ENCODE peak calls at places on chromosomes 5 and 9, in four cellular contexts. One of them, this sample, is unnamed.

GRCh38 chr5:4737868-4738267 is 402.3 kb upstream of the ADAMTS16 start:
- DNase-seq in progenitor cell of endocrine pancreas: no peak
- DNase-seq in T follicular helper cell: no peak
- DNase-seq in GM13977: no peak
- DNase-seq in this sample: no peak

GRCh38 chr5:176360894-176361436 is 599 bp downstream of the KIAA1191 start:
- DNase-seq in progenitor cell of endocrine pancreas: peak
- DNase-seq in T follicular helper cell: no peak
- DNase-seq in GM13977: no peak
- DNase-seq in this sample: no peak

GRCh38 chr5:53946405-53947100 is 363.8 kb downstream of the ARL15 start:
- DNase-seq in progenitor cell of endocrine pancreas: no peak
- DNase-seq in T follicular helper cell: no peak
- DNase-seq in GM13977: no peak
- DNase-seq in this sample: no peak

GRCh38 chr9:131457746-131458145 is 45.0 kb upstream of the POMT1 start:
- DNase-seq in progenitor cell of endocrine pancreas: no peak
- DNase-seq in T follicular helper cell: no peak
- DNase-seq in GM13977: no peak
- DNase-seq in this sample: no peak

GRCh38 chr5:107783551-107783950 is 112.8 kb upstream of the EFNA5 start:
- DNase-seq in progenitor cell of endocrine pancreas: no peak
- DNase-seq in T follicular helper cell: no peak
- DNase-seq in GM13977: no peak
- DNase-seq in this sample: no peak

GRCh38 chr5:142817961-142818431 is 47.8 kb downstream of the ARHGAP26 start:
- DNase-seq in progenitor cell of endocrine pancreas: no peak
- DNase-seq in T follicular helper cell: no peak
- DNase-seq in GM13977: no peak
- DNase-seq in this sample: no peak

GRCh38 chr9:35910613-35911488 is 1.6 kb downstream of the SPAAR start:
- DNase-seq in progenitor cell of endocrine pancreas: no peak
- DNase-seq in T follicular helper cell: peak
- DNase-seq in GM13977: peak
- DNase-seq in this sample: no peak

GRCh38 chr5:124621279-124621678 is 125.2 kb downstream of the ZNF608 start:
- DNase-seq in progenitor cell of endocrine pancreas: no peak
- DNase-seq in T follicular helper cell: no peak
- DNase-seq in GM13977: no peak
- DNase-seq in this sample: no peak

GRCh38 chr9:35605336-35606137 is 475 bp downstream of the TESK1 start:
- DNase-seq in progenitor cell of endocrine pancreas: no peak
- DNase-seq in T follicular helper cell: no peak
- DNase-seq in GM13977: peak
- DNase-seq in this sample: peak

GRCh38 chr5:125032286-125032685 is 285.8 kb upstream of the ZNF608 start:
- DNase-seq in progenitor cell of endocrine pancreas: no peak
- DNase-seq in T follicular helper cell: no peak
- DNase-seq in GM13977: no peak
- DNase-seq in this sample: no peak

GRCh38 chr9:38226491-38226951 is 157.5 kb upstream of the SHB start:
- DNase-seq in progenitor cell of endocrine pancreas: no peak
- DNase-seq in T follicular helper cell: no peak
- DNase-seq in GM13977: no peak
- DNase-seq in this sample: no peak

GRCh38 chr5:31819926-31820516 is 181.1 kb downstream of the PDZD2 start:
- DNase-seq in progenitor cell of endocrine pancreas: no peak
- DNase-seq in T follicular helper cell: no peak
- DNase-seq in GM13977: no peak
- DNase-seq in this sample: no peak

GRCh38 chr5:134026521-134027202 is 21.9 kb upstream of the VDAC1 start:
- DNase-seq in progenitor cell of endocrine pancreas: peak
- DNase-seq in T follicular helper cell: peak
- DNase-seq in GM13977: peak
- DNase-seq in this sample: peak

GRCh38 chr5:110224050-110224449 is 502.4 kb downstream of the TMEM232 start:
- DNase-seq in progenitor cell of endocrine pancreas: no peak
- DNase-seq in T follicular helper cell: no peak
- DNase-seq in GM13977: no peak
- DNase-seq in this sample: no peak

GRCh38 chr5:71938886-71939285 is 168.4 kb upstream of the MAP1B start:
- DNase-seq in progenitor cell of endocrine pancreas: peak
- DNase-seq in T follicular helper cell: no peak
- DNase-seq in GM13977: no peak
- DNase-seq in this sample: no peak

GRCh38 chr5:90894866-90895420 is 336.3 kb downstream of the ADGRV1 start:
- DNase-seq in progenitor cell of endocrine pancreas: no peak
- DNase-seq in T follicular helper cell: no peak
- DNase-seq in GM13977: no peak
- DNase-seq in this sample: no peak

GRCh38 chr9:134505032-134505431 is 136.6 kb upstream of the COL5A1 start:
- DNase-seq in progenitor cell of endocrine pancreas: no peak
- DNase-seq in T follicular helper cell: no peak
- DNase-seq in GM13977: no peak
- DNase-seq in this sample: no peak

GRCh38 chr9:100584951-100585350 is 7.1 kb downstream of the CAVIN4 start:
- DNase-seq in progenitor cell of endocrine pancreas: no peak
- DNase-seq in T follicular helper cell: no peak
- DNase-seq in GM13977: no peak
- DNase-seq in this sample: no peak

GRCh38 chr5:133048993-133049725 is 2.7 kb upstream of the HSPA4 start:
- DNase-seq in progenitor cell of endocrine pancreas: no peak
- DNase-seq in T follicular helper cell: no peak
- DNase-seq in GM13977: no peak
- DNase-seq in this sample: no peak

GRCh38 chr9:136194540-136194939 is 10.4 kb downstream of the LHX3 start:
- DNase-seq in progenitor cell of endocrine pancreas: no peak
- DNase-seq in T follicular helper cell: no peak
- DNase-seq in GM13977: no peak
- DNase-seq in this sample: no peak

GRCh38 chr5:155091063-155091648 is 77.6 kb downstream of the KIF4B start:
- DNase-seq in progenitor cell of endocrine pancreas: no peak
- DNase-seq in T follicular helper cell: no peak
- DNase-seq in GM13977: no peak
- DNase-seq in this sample: no peak

GRCh38 chr9:126412945-126413344 is 86.3 kb downstream of the MVB12B start:
- DNase-seq in progenitor cell of endocrine pancreas: no peak
- DNase-seq in T follicular helper cell: no peak
- DNase-seq in GM13977: no peak
- DNase-seq in this sample: no peak

GRCh38 chr9:129998491-129999122 is 44.4 kb downstream of the FNBP1 start:
- DNase-seq in progenitor cell of endocrine pancreas: no peak
- DNase-seq in T follicular helper cell: no peak
- DNase-seq in GM13977: no peak
- DNase-seq in this sample: no peak

GRCh38 chr9:14645648-14646047 is 47.6 kb downstream of the ZDHHC21 start:
- DNase-seq in progenitor cell of endocrine pancreas: no peak
- DNase-seq in T follicular helper cell: no peak
- DNase-seq in GM13977: no peak
- DNase-seq in this sample: no peak

GRCh38 chr5:79143684-79144379 is 32.2 kb downstream of the BHMT start:
- DNase-seq in progenitor cell of endocrine pancreas: no peak
- DNase-seq in T follicular helper cell: no peak
- DNase-seq in GM13977: no peak
- DNase-seq in this sample: no peak

GRCh38 chr5:96714450-96714849 is 52.3 kb downstream of the CAST start:
- DNase-seq in progenitor cell of endocrine pancreas: no peak
- DNase-seq in T follicular helper cell: no peak
- DNase-seq in GM13977: no peak
- DNase-seq in this sample: no peak

GRCh38 chr9:32255026-32255425 is 129.4 kb upstream of the ACO1 start:
- DNase-seq in progenitor cell of endocrine pancreas: no peak
- DNase-seq in T follicular helper cell: no peak
- DNase-seq in GM13977: no peak
- DNase-seq in this sample: no peak

GRCh38 chr9:77180056-77180455 is 2.7 kb downstream of the VPS13A start:
- DNase-seq in progenitor cell of endocrine pancreas: no peak
- DNase-seq in T follicular helper cell: no peak
- DNase-seq in GM13977: no peak
- DNase-seq in this sample: no peak

GRCh38 chr9:4832786-4833579 is 40.2 kb downstream of the RCL1 start:
- DNase-seq in progenitor cell of endocrine pancreas: no peak
- DNase-seq in T follicular helper cell: no peak
- DNase-seq in GM13977: no peak
- DNase-seq in this sample: no peak

GRCh38 chr9:13919386-13919785 is 394.6 kb downstream of the NFIB start:
- DNase-seq in progenitor cell of endocrine pancreas: no peak
- DNase-seq in T follicular helper cell: no peak
- DNase-seq in GM13977: no peak
- DNase-seq in this sample: no peak

GRCh38 chr5:54793612-54794436 is 191.6 kb downstream of the ESM1 start:
- DNase-seq in progenitor cell of endocrine pancreas: no peak
- DNase-seq in T follicular helper cell: no peak
- DNase-seq in GM13977: no peak
- DNase-seq in this sample: peak

GRCh38 chr5:32507738-32508434 is 63.3 kb upstream of the ZFR start:
- DNase-seq in progenitor cell of endocrine pancreas: no peak
- DNase-seq in T follicular helper cell: no peak
- DNase-seq in GM13977: no peak
- DNase-seq in this sample: no peak

GRCh38 chr5:124280044-124280443 is 466.4 kb downstream of the ZNF608 start:
- DNase-seq in progenitor cell of endocrine pancreas: no peak
- DNase-seq in T follicular helper cell: no peak
- DNase-seq in GM13977: no peak
- DNase-seq in this sample: no peak

GRCh38 chr9:122498883-122499288 is 11.7 kb upstream of the OR1J2 start:
- DNase-seq in progenitor cell of endocrine pancreas: no peak
- DNase-seq in T follicular helper cell: no peak
- DNase-seq in GM13977: peak
- DNase-seq in this sample: no peak

This sample was measured in T-helper 1 cell.